ENCODE peak calls at places on chromosome X, in six cellular contexts. W, K, Y, X, V and R are unnamed samples.

GRCh38 chrX:47558436-47558835 is 2.6 kb upstream of the ARAF start:
- DNase-seq in W (no peak), K (no peak), Y (no peak), X (no peak), V (no peak), R (no peak)

GRCh38 chrX:122771933-122772332 is 412.1 kb upstream of the GRIA3 start:
- DNase-seq in W (no peak), K (no peak), Y (no peak), X (no peak), V (no peak), R (no peak)

GRCh38 chrX:22629105-22629725 is 356.5 kb downstream of the CBLL2 start:
- DNase-seq in W (peak), K (no peak), Y (no peak), X (no peak), V (no peak), R (no peak)

GRCh38 chrX:119690921-119691716 is 1.8 kb downstream of the SEPTIN6 start:
- DNase-seq in W (peak), K (no peak), Y (no peak), X (no peak), V (no peak), R (peak)

GRCh38 chrX:55451125-55451524 is 802 bp upstream of the MAGEH1 start:
- DNase-seq in W (no peak), K (no peak), Y (no peak), X (no peak), V (no peak), R (no peak)

GRCh38 chrX:70332600-70332999 is 42.7 kb downstream of the KIF4A start:
- DNase-seq in W (no peak), K (no peak), Y (no peak), X (no peak), V (no peak), R (no peak)

GRCh38 chrX:132045456-132045855 is 22.4 kb downstream of the STK26 start:
- DNase-seq in W (no peak), K (no peak), Y (no peak), X (no peak), V (no peak), R (no peak)

GRCh38 chrX:1727531-1728027 is 112.7 kb downstream of the ASMT start:
- DNase-seq in W (peak), K (no peak), Y (no peak), X (no peak), V (no peak), R (no peak)

GRCh38 chrX:150486011-150486410 is 82.4 kb upstream of the MTM1 start:
- DNase-seq in W (peak), K (peak), Y (peak), X (no peak), V (no peak), R (peak)

GRCh38 chrX:11758400-11759171 is 549 bp downstream of the MSL3 start:
- DNase-seq in W (peak), K (peak), Y (peak), X (no peak), V (peak), R (peak)

GRCh38 chrX:7647826-7648225 is 195.1 kb upstream of the VCX start:
- DNase-seq in W (no peak), K (no peak), Y (no peak), X (no peak), V (no peak), R (no peak)

GRCh38 chrX:140034916-140035315 is 69.6 kb upstream of the CXorf66 start:
- DNase-seq in W (no peak), K (no peak), Y (no peak), X (no peak), V (no peak), R (no peak)

GRCh38 chrX:77793950-77794349 is 7.9 kb upstream of the ATRX start:
- DNase-seq in W (no peak), K (no peak), Y (no peak), X (no peak), V (no peak), R (no peak)

GRCh38 chrX:109992203-109992602 is 10.7 kb upstream of the TMEM164 start:
- DNase-seq in W (no peak), K (no peak), Y (no peak), X (no peak), V (no peak), R (no peak)

GRCh38 chrX:12446342-12447075 is 308.2 kb downstream of the FRMPD4 start:
- DNase-seq in W (peak), K (no peak), Y (no peak), X (no peak), V (no peak), R (no peak)

GRCh38 chrX:26851981-26852380 is 611.2 kb downstream of the PPP4R3C start:
- DNase-seq in W (no peak), K (no peak), Y (no peak), X (no peak), V (no peak), R (no peak)

GRCh38 chrX:24851776-24852175 is 158.1 kb downstream of the POLA1 start:
- DNase-seq in W (no peak), K (no peak), Y (no peak), X (no peak), V (no peak), R (no peak)

GRCh38 chrX:132714913-132715312 is 226.1 kb upstream of the MBNL3 start:
- DNase-seq in W (no peak), K (no peak), Y (no peak), X (no peak), V (no peak), R (no peak)

GRCh38 chrX:27548624-27549023 is 41.5 kb upstream of the DCAF8L2 start:
- DNase-seq in W (no peak), K (no peak), Y (no peak), X (no peak), V (no peak), R (no peak)

GRCh38 chrX:39911278-39911897 is 186.4 kb downstream of the BCOR start:
- DNase-seq in W (no peak), K (no peak), Y (no peak), X (no peak), V (no peak), R (no peak)

GRCh38 chrX:153499876-153500275 is 5.1 kb downstream of the BGN start:
- DNase-seq in W (no peak), K (peak), Y (no peak), X (no peak), V (no peak), R (no peak)

GRCh38 chrX:17038681-17039161 is 92.3 kb downstream of the REPS2 start:
- DNase-seq in W (peak), K (no peak), Y (no peak), X (peak), V (no peak), R (no peak)

GRCh38 chrX:12950851-12951589 is 23.9 kb upstream of the TMSB4X start:
- DNase-seq in W (no peak), K (no peak), Y (peak), X (no peak), V (peak), R (peak)

GRCh38 chrX:39477438-39478120 is 620.2 kb downstream of the BCOR start:
- DNase-seq in W (peak), K (no peak), Y (peak), X (no peak), V (no peak), R (peak)

GRCh38 chrX:9619581-9619980 is 146.1 kb downstream of the GPR143 start:
- DNase-seq in W (no peak), K (no peak), Y (no peak), X (no peak), V (no peak), R (no peak)

GRCh38 chrX:115892056-115892708 is 278.4 kb upstream of the AGTR2 start:
- DNase-seq in W (no peak), K (no peak), Y (peak), X (no peak), V (no peak), R (no peak)

GRCh38 chrX:39855748-39856129 is 242.0 kb downstream of the BCOR start:
- DNase-seq in W (peak), K (no peak), Y (peak), X (no peak), V (no peak), R (no peak)

GRCh38 chrX:130147631-130148030 is 18.0 kb downstream of the AIFM1 start:
- DNase-seq in W (no peak), K (no peak), Y (no peak), X (no peak), V (no peak), R (no peak)

GRCh38 chrX:130139474-130140201 is 26.0 kb downstream of the AIFM1 start:
- DNase-seq in W (no peak), K (no peak), Y (no peak), X (no peak), V (no peak), R (no peak)

GRCh38 chrX:130145123-130145522 is 20.5 kb downstream of the AIFM1 start:
- DNase-seq in W (no peak), K (no peak), Y (no peak), X (no peak), V (no peak), R (no peak)

DNA sequence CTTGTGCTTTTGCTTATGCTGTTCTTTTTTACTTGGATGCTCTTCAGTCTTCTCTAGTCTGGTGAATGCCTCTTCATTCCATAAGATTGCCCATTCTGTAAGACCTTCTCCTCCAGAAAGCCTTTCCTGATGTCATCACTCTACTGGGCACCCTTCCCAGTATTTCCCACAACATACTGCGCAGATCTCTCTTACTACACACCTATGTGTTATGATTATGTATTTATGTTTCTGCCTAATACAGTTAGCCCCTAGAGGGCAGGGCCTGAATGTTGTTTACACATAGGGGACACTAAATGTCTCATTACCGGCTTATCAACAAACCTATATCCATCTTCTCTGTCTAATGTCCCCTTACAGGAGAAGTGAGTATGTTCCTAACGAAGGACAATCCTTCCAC is 21.1 kb downstream of the AIFM1 start:
- DNase-seq in W (peak), K (no peak), Y (no peak), X (no peak), V (no peak), R (no peak)
- TF ChIP-seq CTCF in W (no peak), K (no peak), Y (no peak), X (no peak), V (no peak), R (no peak)

GRCh38 chrX:107775734-107776511 is at the start of gene TSC22D3:
- DNase-seq in W (peak), K (peak), Y (peak), X (no peak), V (peak), R (peak)
- TF ChIP-seq CTCF in W (no peak), K (no peak), Y (peak), X (no peak), V (no peak), R (no peak)

GRCh38 chrX:74325130-74326059 is 21.4 kb downstream of the ZCCHC13 start:
- DNase-seq in W (no peak), K (no peak), Y (no peak), X (no peak), V (no peak), R (peak)
- TF ChIP-seq CTCF in W (no peak), K (no peak), Y (no peak), X (no peak), V (no peak), R (no peak)

DNA sequence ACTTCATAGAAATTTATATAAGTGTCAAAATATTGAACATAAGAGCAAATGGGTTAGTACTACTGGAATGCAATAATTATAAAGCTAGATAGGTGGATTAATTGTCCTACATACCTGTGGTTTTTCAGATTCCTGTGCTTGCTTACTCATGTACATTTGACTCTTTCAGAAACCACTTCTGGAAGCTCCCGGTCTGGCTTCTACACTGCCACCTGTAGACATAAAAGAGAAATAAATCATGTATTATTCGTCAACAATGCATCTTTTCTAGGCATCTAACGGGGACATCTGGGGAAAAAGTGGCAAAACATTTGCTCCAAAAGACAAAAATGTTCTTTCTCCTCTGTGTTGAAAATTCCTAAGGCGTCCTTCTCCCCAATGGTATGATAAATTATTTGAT is 648.6 kb upstream of the DIPK2B start:
- DNase-seq in W (peak), K (no peak), Y (no peak), X (peak), V (no peak), R (no peak)
- TF ChIP-seq CTCF in W (peak), K (peak), Y (peak), X (peak), V (no peak), R (no peak)

DNA sequence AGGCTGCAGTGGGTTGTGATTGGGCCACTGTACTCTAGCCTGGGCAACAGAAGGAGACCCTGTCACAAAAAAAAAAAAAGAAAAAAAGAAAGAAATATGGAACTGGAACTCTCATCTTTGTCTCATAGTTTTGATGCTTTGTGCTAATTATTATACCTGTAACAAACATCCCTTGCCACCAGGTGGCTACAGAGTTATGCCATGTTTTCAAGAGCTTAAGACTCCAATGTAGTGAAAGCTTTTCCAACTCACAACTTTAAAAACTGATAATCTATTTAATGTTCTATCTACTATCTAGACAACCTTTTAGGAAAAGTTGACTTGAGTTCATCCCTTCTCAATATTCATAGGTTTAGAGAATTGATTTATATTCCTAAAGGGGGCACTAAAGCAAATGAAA is 42.4 kb downstream of the HTR2C start:
- DNase-seq in W (no peak), K (no peak), Y (no peak), X (no peak), V (no peak), R (no peak)
- TF ChIP-seq CTCF in W (peak), K (peak), Y (peak), X (peak), V (no peak), R (peak)